ENCODE peak calls at places on chromosomes 11 and 22, in six cellular contexts. S, P, M, Q, Y and O are unnamed samples.

GRCh38 chr11:16825968-16826367 is 87.5 kb downstream of the C11orf58 start:
- DNase-seq in Y (no peak), M (no peak), S (no peak), P (no peak), Q (no peak), O (no peak)

GRCh38 chr11:72352859-72353551 is 81.3 kb downstream of the CLPB start:
- DNase-seq in M (peak), P (no peak), Q (peak), Y (no peak), S (peak), O (peak)

GRCh38 chr11:121337078-121337477 is 44.5 kb downstream of the SC5D start:
- DNase-seq in Q (no peak), M (no peak), P (no peak), Y (no peak), S (no peak), O (no peak)

GRCh38 chr11:125452125-125452470 is 44.0 kb downstream of the FEZ1 start:
- DNase-seq in P (no peak), M (no peak), Y (no peak), Q (no peak), S (no peak), O (no peak)

GRCh38 chr22:45885171-45885840 is 91.7 kb downstream of the WNT7B start:
- DNase-seq in M (no peak), S (peak), P (peak), Y (no peak), Q (no peak), O (no peak)

GRCh38 chr22:48630444-48630777 is 1197.3 kb downstream of the BRD1 start:
- DNase-seq in Y (no peak), Q (no peak), S (no peak), M (no peak), P (no peak), O (no peak)

GRCh38 chr11:58524232-58525036 is 16.5 kb upstream of the OR5B21 start:
- DNase-seq in P (no peak), M (peak), S (peak), Q (peak), Y (peak), O (peak)

GRCh38 chr11:83006877-83007330 is 64.8 kb downstream of the RAB30 start:
- DNase-seq in M (no peak), P (no peak), Q (no peak), Y (no peak), S (no peak), O (no peak)

GRCh38 chr22:47090591-47091240 is 328.3 kb downstream of the TBC1D22A start:
- DNase-seq in S (peak), P (no peak), M (no peak), Y (no peak), Q (peak), O (peak)

GRCh38 chr11:46700251-46701077 is at the start of the genes ARHGAP1 and ZNF408:
- DNase-seq in Q (peak), M (peak), Y (peak), S (peak), P (peak), O (peak)

GRCh38 chr11:46696212-46696558 is 4.2 kb downstream of the ARHGAP1 start:
- DNase-seq in Y (no peak), P (peak), Q (no peak), M (no peak), S (no peak), O (no peak)

GRCh38 chr11:46697303-46697702 is 3.1 kb downstream of the ARHGAP1 start:
- DNase-seq in Q (no peak), S (no peak), M (no peak), P (no peak), Y (no peak), O (no peak)

GRCh38 chr11:46697723-46698122 is 2.7 kb downstream of the ARHGAP1 start:
- DNase-seq in Q (no peak), S (no peak), Y (no peak), P (no peak), M (no peak), O (no peak)

GRCh38 chr11:46698597-46698996 is 1.8 kb downstream of the ARHGAP1 start:
- DNase-seq in S (no peak), P (no peak), M (no peak), Q (no peak), Y (no peak), O (no peak)
- H3K27ac ChIP-seq in S (no peak), P (peak), M (no peak), Q (no peak), Y (peak), O (no peak)

GRCh38 chr22:34917239-34917638 is 148.7 kb upstream of the ISX start:
- DNase-seq in M (peak), Y (no peak), P (no peak), S (no peak), Q (no peak), O (no peak)
- H3K27ac ChIP-seq in M (peak), Y (no peak), P (no peak), S (no peak), Q (no peak), O (no peak)

DNA sequence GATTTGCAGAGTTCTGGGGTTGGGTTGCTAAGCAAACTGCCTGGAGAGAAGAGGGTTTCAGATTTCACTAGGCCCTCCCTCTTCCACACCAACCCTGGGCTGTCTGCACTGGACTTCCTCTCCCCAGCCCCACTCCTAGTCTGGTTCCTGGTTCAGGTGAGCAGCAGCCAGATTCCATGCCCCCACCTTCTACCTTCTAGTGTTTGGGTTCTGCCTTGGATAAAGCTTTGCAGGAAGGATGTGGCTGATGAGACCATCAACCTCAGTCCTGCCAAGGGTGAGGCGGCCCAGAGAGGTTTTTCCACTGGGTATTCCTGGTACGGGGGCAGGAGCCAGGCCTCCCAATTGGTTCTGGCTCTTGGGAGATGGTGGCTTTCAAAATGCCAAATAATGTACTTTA is 68.3 kb downstream of the BCR start:
- DNase-seq in Y (no peak), M (no peak), Q (peak), P (no peak), S (peak), O (peak)
- H3K27ac ChIP-seq in Y (peak), M (no peak), Q (no peak), P (no peak), S (no peak), O (no peak)

DNA sequence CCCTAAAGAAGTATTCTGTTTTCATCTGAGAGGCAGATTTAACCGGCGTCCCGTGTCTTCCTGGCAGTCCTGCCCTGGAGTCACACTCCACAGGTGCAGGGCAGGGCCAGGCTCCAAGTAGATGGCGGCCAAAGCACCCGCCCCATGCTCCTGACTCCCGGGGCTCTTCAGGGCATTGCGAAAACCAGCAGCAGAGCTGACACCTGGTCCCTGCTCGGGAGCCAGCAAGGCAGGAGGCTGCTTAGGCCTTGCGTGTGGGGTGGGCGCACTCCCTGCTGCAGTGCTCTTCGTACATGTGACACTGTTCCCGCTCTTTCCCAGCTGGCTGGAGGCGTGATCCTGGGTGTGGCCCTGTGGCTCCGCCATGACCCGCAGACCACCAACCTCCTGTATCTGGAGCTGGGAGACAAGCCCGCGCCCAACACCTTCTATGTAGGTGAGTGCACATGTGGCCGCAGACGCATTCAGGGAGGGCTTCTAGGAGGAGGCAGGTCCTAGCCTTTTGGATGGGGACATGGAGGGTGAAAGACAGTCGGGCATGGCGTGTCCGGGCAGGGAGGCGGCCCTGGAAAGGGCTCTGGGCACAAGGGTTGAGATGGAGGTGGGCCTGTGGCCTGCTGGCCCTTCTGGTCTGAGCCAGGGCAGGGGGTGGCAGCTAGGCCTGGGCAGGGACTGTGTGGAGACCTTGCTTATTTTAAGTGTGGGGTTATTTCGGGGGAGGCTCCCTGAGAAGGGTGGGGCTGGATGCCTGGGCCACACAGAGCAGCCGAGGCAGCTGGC is 10.3 kb upstream of the TSSC4 start:
- DNase-seq in M (no peak), Q (no peak), P (no peak), S (no peak), Y (no peak), O (peak)
- H3K27ac ChIP-seq in M (peak), Q (peak), P (peak), S (no peak), Y (peak), O (peak)

GRCh38 chr22:31530816-31531180 is 34.5 kb downstream of the SFI1 start:
- DNase-seq in Q (no peak), Y (no peak), S (no peak), P (no peak), M (no peak), O (no peak)
- H3K27ac ChIP-seq in Q (peak), Y (peak), S (no peak), P (no peak), M (no peak), O (no peak)

GRCh38 chr11:117045196-117045595 is 53.0 kb downstream of the SIK3 start:
- DNase-seq in Y (no peak), S (no peak), M (no peak), Q (peak), P (no peak), O (no peak)
- H3K27ac ChIP-seq in Y (no peak), S (no peak), M (no peak), Q (no peak), P (peak), O (peak)

DNA sequence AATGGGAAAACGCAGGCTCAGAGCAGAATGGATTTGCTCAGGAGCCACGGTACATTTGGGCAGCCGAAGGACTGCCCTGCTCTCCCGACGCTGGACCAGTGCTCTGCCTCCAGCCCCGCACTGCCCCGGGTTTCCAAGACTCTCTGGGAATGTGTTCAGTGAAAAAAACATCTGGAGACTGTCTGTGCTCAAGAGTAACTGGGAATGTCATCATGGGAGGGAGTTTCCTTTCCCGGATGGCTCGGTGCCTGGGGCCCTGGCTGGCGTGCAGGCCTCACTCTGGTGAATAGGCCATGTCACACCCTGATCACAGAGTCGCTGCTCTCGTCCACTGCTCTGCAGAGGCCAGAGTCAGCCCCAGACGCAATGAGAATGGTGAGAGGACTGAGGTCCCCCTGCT is 9.8 kb upstream of the APOL6 start:
- DNase-seq in M (peak), S (no peak), P (no peak), Y (peak), Q (peak), O (peak)
- H3K27ac ChIP-seq in M (peak), S (no peak), P (peak), Y (peak), Q (peak), O (peak)

DNA sequence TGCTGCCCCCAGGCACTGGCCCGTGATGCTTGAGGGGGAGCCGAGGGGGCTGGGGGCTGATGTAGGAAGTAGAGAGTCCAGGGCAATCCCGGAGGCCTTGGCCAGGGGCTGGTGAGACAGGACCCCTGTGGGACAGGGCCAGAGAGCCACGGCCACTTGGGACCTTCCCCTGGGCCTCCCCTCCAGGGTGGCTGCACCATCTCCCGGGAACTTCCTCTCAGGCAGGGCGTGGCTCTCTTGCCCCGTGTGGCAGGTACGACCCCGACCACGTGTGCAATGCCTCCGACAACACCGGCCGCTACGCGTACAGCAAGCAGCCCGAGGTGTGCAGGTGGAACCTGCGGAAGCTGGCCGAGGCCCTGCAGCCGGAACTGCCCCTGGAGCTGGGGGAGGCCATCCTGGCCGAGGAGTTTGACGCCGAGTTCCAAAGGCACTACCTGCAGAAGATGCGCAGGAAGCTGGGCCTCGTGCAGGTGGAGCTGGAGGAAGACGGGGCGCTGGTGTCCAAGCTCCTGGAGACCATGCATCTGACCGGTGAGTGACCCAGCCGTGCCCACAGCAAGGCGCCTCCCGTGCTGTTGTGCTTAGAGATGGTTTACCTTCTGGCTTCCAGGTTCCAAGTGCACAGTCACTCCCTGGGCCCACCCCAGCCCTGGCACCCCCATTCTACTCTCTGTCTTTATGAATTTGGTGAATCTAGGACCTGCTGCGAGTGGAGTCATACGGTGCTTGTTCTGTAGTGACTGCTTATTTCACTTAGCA is 9.7 kb downstream of the SELENOO start:
- DNase-seq in S (no peak), M (no peak), Q (no peak), Y (no peak), P (no peak), O (no peak)
- H3K27ac ChIP-seq in S (no peak), M (no peak), Q (no peak), Y (no peak), P (no peak), O (no peak)